ENCODE peak calls at places on chromosomes 6 and 20, in five cellular contexts. H, N, B, R and G are unnamed samples.

GRCh38 chr6:35370124-35370741 is 27.9 kb downstream of the PPARD start:
- DNase-seq in H (no peak), N (peak), B (no peak), R (peak), G (no peak)

GRCh38 chr20:32980131-32980941 is 23.9 kb downstream of the SUN5 start:
- DNase-seq in H (no peak), N (no peak), B (no peak), R (no peak), G (no peak)

GRCh38 chr20:137668-138131 is 4.7 kb upstream of the DEFB126 start:
- DNase-seq in H (no peak), N (no peak), B (no peak), R (no peak), G (peak)

GRCh38 chr20:17728074-17728473 is 28.3 kb downstream of the BANF2 start:
- DNase-seq in H (no peak), N (no peak), B (no peak), R (no peak), G (no peak)

GRCh38 chr6:111606620-111607115 is 990 bp upstream of the TRAF3IP2 start:
- DNase-seq in H (no peak), N (no peak), B (no peak), R (no peak), G (no peak)

GRCh38 chr6:45566882-45567281 is 189.1 kb upstream of the SUPT3H start:
- DNase-seq in H (peak), N (peak), B (peak), R (no peak), G (peak)

GRCh38 chr6:149716584-149716983 is 1.3 kb downstream of the LATS1 start:
- DNase-seq in H (no peak), N (peak), B (no peak), R (no peak), G (no peak)

GRCh38 chr6:35795453-35796071 is 1.6 kb downstream of the CLPS start:
- DNase-seq in H (no peak), N (no peak), B (no peak), R (no peak), G (no peak)

GRCh38 chr6:44057238-44057930 is 69.9 kb downstream of the MRPL14 start:
- DNase-seq in H (no peak), N (peak), B (no peak), R (peak), G (no peak)

GRCh38 chr20:25023316-25023715 is 30.8 kb upstream of the APMAP start:
- DNase-seq in H (no peak), N (no peak), B (no peak), R (no peak), G (no peak)

GRCh38 chr20:32070690-32071213 is 18.7 kb downstream of the HCK start:
- DNase-seq in H (no peak), N (no peak), B (no peak), R (no peak), G (no peak)

GRCh38 chr6:24743265-24743943 is 24.4 kb upstream of the C6orf62 start:
- DNase-seq in H (no peak), N (peak), B (no peak), R (peak), G (peak)

GRCh38 chr20:58130574-58130973 is 97.9 kb downstream of the ANKRD60 start:
- DNase-seq in H (peak), N (no peak), B (peak), R (no peak), G (no peak)

GRCh38 chr20:48525400-48525799 is 302.4 kb downstream of the PREX1 start:
- DNase-seq in H (no peak), N (no peak), B (no peak), R (no peak), G (no peak)

GRCh38 chr6:90397929-90398674 is 101.5 kb upstream of the BACH2 start:
- DNase-seq in H (no peak), N (peak), B (no peak), R (no peak), G (peak)

GRCh38 chr20:44407402-44408184 is 52.1 kb downstream of the HNF4A start:
- DNase-seq in H (no peak), N (peak), B (no peak), R (peak), G (peak)

GRCh38 chr20:50188879-50189680 is 1.6 kb upstream of the CEBPB start:
- DNase-seq in H (no peak), N (no peak), B (no peak), R (no peak), G (no peak)

GRCh38 chr6:121847806-121848522 is 412.5 kb downstream of the GJA1 start:
- DNase-seq in H (no peak), N (no peak), B (no peak), R (peak), G (peak)

GRCh38 chr6:99241905-99242534 is 107.5 kb downstream of the FAXC start:
- DNase-seq in H (peak), N (peak), B (peak), R (peak), G (peak)

GRCh38 chr6:40528051-40528450 is 59.1 kb downstream of the LRFN2 start:
- DNase-seq in H (no peak), N (no peak), B (no peak), R (no peak), G (no peak)

GRCh38 chr20:50141811-50142561 is 11.5 kb downstream of the PEDS1 start:
- DNase-seq in H (no peak), N (no peak), B (no peak), R (no peak), G (no peak)

GRCh38 chr6:74073429-74073828 is 377.4 kb downstream of the CD109 start:
- DNase-seq in H (no peak), N (peak), B (no peak), R (no peak), G (no peak)

GRCh38 chr6:139483082-139483481 is 108.6 kb upstream of the CITED2 start:
- DNase-seq in H (peak), N (no peak), B (no peak), R (no peak), G (peak)

GRCh38 chr6:33452496-33452895 is 1.9 kb upstream of the ZBTB9 start:
- DNase-seq in H (no peak), N (no peak), B (no peak), R (no peak), G (no peak)

GRCh38 chr20:53829086-53829703 is 235.6 kb upstream of the ZNF217 start:
- DNase-seq in H (no peak), N (peak), B (no peak), R (peak), G (peak)

GRCh38 chr6:3956054-3956453 is 106.9 kb downstream of the FAM50B start:
- DNase-seq in H (no peak), N (no peak), B (no peak), R (no peak), G (no peak)

GRCh38 chr20:37314099-37314498 is 24.6 kb downstream of the MANBAL start:
- DNase-seq in H (no peak), N (no peak), B (no peak), R (no peak), G (peak)
- H4K8ac ChIP-seq in H (no peak), N (peak), B (no peak), R (peak), G (no peak)

DNA sequence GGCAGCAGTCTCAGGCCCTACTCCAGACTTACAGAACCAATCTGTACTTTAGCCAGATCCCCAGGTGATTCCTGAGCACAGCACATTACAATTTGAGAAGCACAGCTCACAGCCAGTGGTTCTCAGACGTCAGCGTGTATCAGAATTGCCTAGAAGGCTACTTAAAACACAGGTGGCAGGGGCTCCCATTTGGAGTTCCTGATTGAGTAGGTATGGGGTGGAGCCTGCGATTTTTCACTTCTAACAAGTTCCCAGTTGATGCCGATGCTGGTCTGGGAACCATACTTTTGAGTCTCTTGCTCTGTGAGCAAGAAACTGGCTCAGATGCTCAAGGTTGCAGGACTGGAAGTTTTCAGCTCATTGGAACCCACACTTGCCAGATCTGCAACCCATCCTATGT is 89.5 kb downstream of the ZFP64 start:
- DNase-seq in H (no peak), N (no peak), B (no peak), R (no peak), G (peak)
- H4K8ac ChIP-seq in H (no peak), N (no peak), B (no peak), R (no peak), G (no peak)

GRCh38 chr6:169620171-169621125 is 81.4 kb downstream of the WDR27 start:
- DNase-seq in H (no peak), N (peak), B (no peak), R (peak), G (peak)
- H4K8ac ChIP-seq in H (peak), N (peak), B (no peak), R (no peak), G (no peak)

GRCh38 chr20:37888641-37889040 is 14.3 kb upstream of the VSTM2L start:
- DNase-seq in H (no peak), N (no peak), B (no peak), R (no peak), G (no peak)

GRCh38 chr20:37886851-37887297 is 16.1 kb upstream of the VSTM2L start:
- DNase-seq in H (no peak), N (no peak), B (no peak), R (no peak), G (no peak)

GRCh38 chr20:37892001-37892400 is 10.9 kb upstream of the VSTM2L start:
- DNase-seq in H (no peak), N (no peak), B (no peak), R (no peak), G (no peak)

GRCh38 chr20:37890643-37891042 is 12.3 kb upstream of the VSTM2L start:
- DNase-seq in H (no peak), N (no peak), B (no peak), R (no peak), G (no peak)

DNA sequence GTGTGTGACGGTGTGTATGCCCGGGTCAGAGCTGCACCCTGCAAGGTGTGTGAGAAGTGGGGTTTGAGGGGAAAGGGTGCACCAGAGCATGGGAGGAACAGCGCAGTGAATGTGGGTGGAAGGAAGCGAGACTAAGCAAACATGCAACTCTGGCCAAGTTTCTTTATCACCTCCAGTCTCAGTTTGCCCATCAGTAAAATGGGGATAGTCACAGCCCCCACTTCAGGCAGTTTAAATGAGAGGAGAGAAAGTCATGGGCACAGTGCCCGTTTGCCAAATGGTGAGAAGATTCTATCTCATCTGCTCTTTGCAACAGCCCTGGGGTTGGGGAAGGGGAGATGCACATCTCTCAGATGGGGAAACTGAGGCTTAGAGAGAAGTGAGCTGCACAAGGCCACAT is 12.8 kb upstream of the VSTM2L start:
- DNase-seq in H (no peak), N (no peak), B (no peak), R (no peak), G (no peak)
- H4K8ac ChIP-seq in H (no peak), N (no peak), B (no peak), R (no peak), G (no peak)

GRCh38 chr20:47343007-47343472 is 13.5 kb downstream of the ZMYND8 start:
- DNase-seq in H (no peak), N (peak), B (no peak), R (no peak), G (no peak)

GRCh38 chr20:47347661-47348462 is 8.6 kb downstream of the ZMYND8 start:
- DNase-seq in H (no peak), N (no peak), B (no peak), R (no peak), G (no peak)

GRCh38 chr20:47348539-47349142 is 7.9 kb downstream of the ZMYND8 start:
- DNase-seq in H (no peak), N (no peak), B (no peak), R (peak), G (peak)

GRCh38 chr20:47346172-47346571 is 10.3 kb downstream of the ZMYND8 start:
- DNase-seq in H (no peak), N (no peak), B (no peak), R (no peak), G (no peak)

GRCh38 chr20:47345214-47345613 is 11.3 kb downstream of the ZMYND8 start:
- DNase-seq in H (no peak), N (no peak), B (no peak), R (no peak), G (no peak)
- H4K8ac ChIP-seq in H (no peak), N (no peak), B (no peak), R (no peak), G (no peak)

GRCh38 chr6:157981132-157981394 is 600 bp upstream of the SYNJ2 start:
- DNase-seq in H (no peak), N (no peak), B (no peak), R (no peak), G (no peak)
- H4K8ac ChIP-seq in H (no peak), N (peak), B (no peak), R (peak), G (no peak)

DNA sequence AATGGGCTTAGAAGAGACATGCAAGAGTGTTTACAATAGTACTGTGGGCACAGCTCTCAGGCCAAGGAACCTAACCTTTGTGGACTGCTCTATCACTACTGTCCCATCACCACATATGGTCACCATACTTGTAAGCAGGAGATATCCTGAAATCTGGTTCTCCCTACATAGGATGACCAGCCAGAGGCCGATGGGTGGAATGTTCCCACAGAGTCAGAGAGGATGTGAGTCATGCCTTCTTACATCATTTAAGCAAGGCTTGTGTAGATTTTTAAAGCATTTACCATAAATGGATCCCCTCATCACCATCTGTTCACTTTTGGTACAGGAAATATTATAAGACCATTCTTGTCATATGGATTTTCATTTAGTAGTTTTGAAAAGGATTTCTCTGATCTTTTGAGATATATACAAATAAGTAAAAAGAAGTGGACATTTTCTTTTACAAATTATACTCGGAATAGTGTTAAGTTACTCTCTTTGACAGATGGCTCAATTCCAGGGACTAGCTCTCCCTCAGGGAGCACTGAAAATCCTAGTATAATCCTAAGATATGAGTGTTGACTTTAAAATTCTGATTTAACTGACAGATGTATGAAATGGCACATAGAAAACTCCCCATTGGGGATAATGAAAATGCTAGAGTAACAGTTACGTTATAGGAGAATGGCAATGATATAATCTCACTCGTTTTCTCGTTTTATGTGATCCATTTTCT is 6.6 kb downstream of the HTR1B start:
- DNase-seq in H (peak), N (peak), B (no peak), R (peak), G (peak)
- H4K8ac ChIP-seq in H (no peak), N (peak), B (no peak), R (no peak), G (no peak)

DNA sequence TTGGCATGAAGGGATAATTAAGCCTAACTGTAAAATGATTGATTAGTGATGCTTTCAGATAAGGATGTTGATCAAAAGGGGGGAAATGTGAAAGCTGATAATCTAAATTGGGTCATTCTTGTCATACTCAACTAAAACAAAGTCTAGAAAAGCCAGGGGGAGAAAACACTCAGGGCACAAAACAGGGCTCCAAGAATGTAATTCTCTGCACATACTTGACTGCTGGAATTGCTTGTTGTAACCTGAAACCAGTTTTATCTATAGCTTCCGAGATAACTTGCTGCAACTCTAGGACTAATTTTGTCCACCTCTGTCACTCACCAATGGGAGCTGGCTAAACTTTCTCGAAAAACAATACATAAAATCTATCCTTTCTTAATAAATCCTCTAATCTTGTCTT is 310.3 kb downstream of the CLVS2 start:
- DNase-seq in H (no peak), N (no peak), B (peak), R (no peak), G (peak)
- H4K8ac ChIP-seq in H (no peak), N (no peak), B (no peak), R (no peak), G (no peak)

GRCh38 chr6:692356-692851 is 535 bp downstream of the EXOC2 start:
- DNase-seq in H (peak), N (peak), B (peak), R (peak), G (peak)
- H4K8ac ChIP-seq in H (no peak), N (no peak), B (peak), R (peak), G (no peak)

GRCh38 chr20:41330941-41331340 is 9.7 kb upstream of the LPIN3 start:
- DNase-seq in H (no peak), N (no peak), B (no peak), R (no peak), G (no peak)

GRCh38 chr20:41330343-41330720 is 10.3 kb upstream of the LPIN3 start:
- DNase-seq in H (no peak), N (peak), B (no peak), R (peak), G (peak)

GRCh38 chr20:41327178-41327577 is 9.6 kb upstream of the ZHX3 start:
- DNase-seq in H (no peak), N (no peak), B (no peak), R (no peak), G (no peak)

GRCh38 chr20:41331731-41332130 is 8.9 kb upstream of the LPIN3 start:
- DNase-seq in H (no peak), N (no peak), B (no peak), R (peak), G (no peak)

GRCh38 chr20:41329435-41330342 is 10.9 kb upstream of the LPIN3 start:
- DNase-seq in H (no peak), N (peak), B (no peak), R (peak), G (peak)
- H4K8ac ChIP-seq in H (no peak), N (peak), B (no peak), R (no peak), G (no peak)